ENCODE peak calls at places on chromosomes 5 and 9, in five cellular contexts. F is GM12865; H is MM.1S; W is neural crest cell; G is CD8-positive, alpha-beta T cell. N is an unnamed sample.
A peak's percentile ranks its signal among the peaks of the same experiment; 100 is the strongest.

GRCh38 chr5:113043491-113043931 is 66.9 kb downstream of the DCP2 start:
- DNase-seq in W (peak; percentile 25), G (peak; percentile 71), H (peak; percentile 26), F (no peak), N (no peak)

GRCh38 chr9:108083160-108083559 is 593.6 kb upstream of the KLF4 start:
- DNase-seq in G (no peak), H (peak; percentile 30), F (peak; percentile 36), W (no peak), N (no peak)

GRCh38 chr9:86624616-86625015 is 270.4 kb upstream of the TUT7 start:
- DNase-seq in H (no peak), W (no peak), F (no peak), G (no peak), N (no peak)

GRCh38 chr5:96432245-96433065 is 593 bp downstream of the PCSK1 start:
- DNase-seq in F (peak; percentile 16), G (no peak), H (no peak), W (peak; percentile 19), N (no peak)

GRCh38 chr5:42583322-42583721 is 160.1 kb downstream of the GHR start:
- DNase-seq in W (peak; percentile 47), H (peak; percentile 47), F (peak; percentile 64), G (no peak), N (peak; percentile 75)

GRCh38 chr9:71036501-71036900 is 84.9 kb downstream of the TRPM3 start:
- DNase-seq in H (no peak), G (no peak), F (no peak), W (no peak), N (no peak)

GRCh38 chr9:121885345-121885901 is 207.7 kb downstream of the TTLL11 start:
- DNase-seq in H (no peak), F (no peak), G (no peak), W (no peak), N (no peak)

GRCh38 chr5:79202076-79202475 is 33.9 kb upstream of the JMY start:
- DNase-seq in G (no peak), F (no peak), H (no peak), W (no peak), N (no peak)

GRCh38 chr9:124290053-124290581 is 32.4 kb downstream of the NEK6 start:
- DNase-seq in G (no peak), W (no peak), H (no peak), F (peak; percentile 74), N (no peak)

GRCh38 chr5:1029945-1030625 is 21.5 kb downstream of the NKD2 start:
- DNase-seq in G (no peak), F (no peak), H (no peak), W (no peak), N (no peak)
- TF ChIP-seq CTCF in G (no peak), F (no peak), H (no peak), W (no peak), N (no peak)

DNA sequence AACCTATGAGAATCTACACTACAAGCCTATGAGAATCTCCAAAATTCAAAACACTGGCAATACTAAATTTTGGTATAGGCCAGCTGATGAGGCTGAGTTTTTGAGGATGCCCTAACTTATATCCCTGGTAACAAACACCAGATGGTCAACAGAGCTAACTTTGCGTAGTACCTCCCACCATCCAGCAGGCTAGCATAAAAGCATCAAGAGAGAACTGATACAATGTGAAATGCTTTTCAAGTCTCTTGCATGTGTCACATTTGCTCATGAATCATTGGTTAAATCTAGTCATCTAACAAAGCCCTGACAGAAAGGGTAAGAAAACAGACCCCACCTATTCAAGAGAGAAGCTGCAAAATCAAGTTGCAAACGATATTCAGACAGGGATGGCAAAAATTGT is 1609.7 kb upstream of the CDH9 start:
- DNase-seq in W (no peak), F (no peak), H (peak; percentile 27), G (no peak), N (no peak)
- TF ChIP-seq CTCF in W (peak; percentile 43), F (no peak), H (no peak), G (no peak), N (no peak)

GRCh38 chr5:170265527-170265926 is 32.0 kb downstream of the LCP2 start:
- DNase-seq in W (no peak), F (no peak), G (no peak), H (no peak), N (no peak)
- TF ChIP-seq CTCF in W (no peak), F (no peak), G (no peak), H (no peak), N (no peak)

DNA sequence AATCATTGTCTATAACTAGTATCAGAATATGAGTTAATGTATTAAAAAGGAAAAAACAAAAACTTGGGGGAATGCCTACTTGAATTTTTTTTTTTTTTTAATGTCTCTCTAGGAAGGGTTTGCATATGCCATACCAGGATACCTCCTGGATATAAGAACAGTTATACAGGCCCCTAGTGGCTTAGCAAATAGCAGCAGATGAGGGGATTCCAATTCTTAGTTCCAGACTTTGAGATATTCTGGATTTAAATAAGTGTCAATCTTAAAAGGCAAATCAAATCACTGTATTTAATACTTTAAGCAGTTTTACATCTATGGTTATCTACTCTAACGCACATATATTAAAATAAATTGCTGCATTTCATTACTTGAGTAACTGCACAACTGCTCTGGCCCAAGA is 1055.5 kb upstream of the DMAC1 start:
- DNase-seq in W (no peak), H (peak; percentile 38), G (no peak), F (no peak), N (no peak)
- TF ChIP-seq CTCF in W (peak; percentile 65), H (peak; percentile 44), G (no peak), F (no peak), N (peak; percentile 10)

N was measured in Peyer's patch.